ENCODE peak calls at places on chromosomes 7 and 10, in six cellular contexts. One of them, this sample, is unnamed.

GRCh38 chr10:86291616-86292340 is 74.8 kb downstream of the GRID1 start:
- DNase-seq in MCF 10A: peak; percentile 8
- DNase-seq in breast epithelium: peak; percentile 2
- DNase-seq in foreskin melanocyte: no peak
- DNase-seq in neural progenitor cell: peak; percentile 40
- DNase-seq in lung: peak; percentile 22
- DNase-seq in this sample: no peak

GRCh38 chr10:103507235-103508191 is 14.0 kb downstream of the NEURL1 start:
- DNase-seq in MCF 10A: no peak
- DNase-seq in breast epithelium: no peak
- DNase-seq in foreskin melanocyte: no peak
- DNase-seq in neural progenitor cell: no peak
- DNase-seq in lung: no peak
- DNase-seq in this sample: no peak

GRCh38 chr7:14740606-14741005 is 161.9 kb downstream of the DGKB start:
- DNase-seq in MCF 10A: no peak
- DNase-seq in breast epithelium: no peak
- DNase-seq in foreskin melanocyte: no peak
- DNase-seq in neural progenitor cell: no peak
- DNase-seq in lung: no peak
- DNase-seq in this sample: no peak

GRCh38 chr10:93601774-93602162 is 733 bp upstream of the RBP4 start:
- DNase-seq in MCF 10A: no peak
- DNase-seq in breast epithelium: no peak
- DNase-seq in foreskin melanocyte: no peak
- DNase-seq in neural progenitor cell: no peak
- DNase-seq in lung: no peak
- DNase-seq in this sample: no peak

GRCh38 chr10:6751363-6751762 is 171.3 kb upstream of the PRKCQ start:
- DNase-seq in MCF 10A: no peak
- DNase-seq in breast epithelium: no peak
- DNase-seq in foreskin melanocyte: no peak
- DNase-seq in neural progenitor cell: no peak
- DNase-seq in lung: no peak
- DNase-seq in this sample: no peak

GRCh38 chr10:80924063-80924952 is 386.6 kb downstream of the SH2D4B start:
- DNase-seq in MCF 10A: peak; percentile 64
- DNase-seq in breast epithelium: no peak
- DNase-seq in foreskin melanocyte: peak; percentile 49
- DNase-seq in neural progenitor cell: peak; percentile 78
- DNase-seq in lung: peak; percentile 47
- DNase-seq in this sample: no peak

GRCh38 chr10:16384064-16384463 is 52.7 kb upstream of the PTER start:
- DNase-seq in MCF 10A: no peak
- DNase-seq in breast epithelium: no peak
- DNase-seq in foreskin melanocyte: no peak
- DNase-seq in neural progenitor cell: no peak
- DNase-seq in lung: no peak
- DNase-seq in this sample: no peak

GRCh38 chr10:46514431-46514861 is 42.0 kb downstream of the GPRIN2 start:
- DNase-seq in MCF 10A: no peak
- DNase-seq in breast epithelium: peak; percentile 15
- DNase-seq in foreskin melanocyte: no peak
- DNase-seq in neural progenitor cell: no peak
- DNase-seq in lung: no peak
- DNase-seq in this sample: no peak

GRCh38 chr7:105097619-105098018 is 83.6 kb downstream of the KMT2E start:
- DNase-seq in MCF 10A: peak; percentile 58
- DNase-seq in breast epithelium: no peak
- DNase-seq in foreskin melanocyte: peak; percentile 89
- DNase-seq in neural progenitor cell: no peak
- DNase-seq in lung: no peak
- DNase-seq in this sample: no peak

GRCh38 chr7:82700739-82701138 is 257.2 kb upstream of the CACNA2D1 start:
- DNase-seq in MCF 10A: no peak
- DNase-seq in breast epithelium: no peak
- DNase-seq in foreskin melanocyte: no peak
- DNase-seq in neural progenitor cell: no peak
- DNase-seq in lung: no peak
- DNase-seq in this sample: no peak

GRCh38 chr7:30238721-30239441 is 45.5 kb upstream of the ZNRF2 start:
- DNase-seq in MCF 10A: peak; percentile 95
- DNase-seq in breast epithelium: peak; percentile 71
- DNase-seq in foreskin melanocyte: peak; percentile 89
- DNase-seq in neural progenitor cell: no peak
- DNase-seq in lung: peak; percentile 79
- DNase-seq in this sample: peak; percentile 36

GRCh38 chr10:48462482-48463020 is 142.3 kb downstream of the ARHGAP22 start:
- DNase-seq in MCF 10A: no peak
- DNase-seq in breast epithelium: no peak
- DNase-seq in foreskin melanocyte: no peak
- DNase-seq in neural progenitor cell: no peak
- DNase-seq in lung: no peak
- DNase-seq in this sample: no peak

GRCh38 chr7:5646846-5647245 is 134.6 kb downstream of the RNF216 start:
- DNase-seq in MCF 10A: peak; percentile 95
- DNase-seq in breast epithelium: no peak
- DNase-seq in foreskin melanocyte: no peak
- DNase-seq in neural progenitor cell: no peak
- DNase-seq in lung: no peak
- DNase-seq in this sample: no peak

GRCh38 chr7:8365499-8366110 is 67.8 kb upstream of the NXPH1 start:
- DNase-seq in MCF 10A: peak; percentile 57
- DNase-seq in breast epithelium: no peak
- DNase-seq in foreskin melanocyte: peak; percentile 22
- DNase-seq in neural progenitor cell: peak; percentile 64
- DNase-seq in lung: no peak
- DNase-seq in this sample: no peak

GRCh38 chr10:124225468-124226270 is 132.3 kb upstream of the CHST15 start:
- DNase-seq in MCF 10A: no peak
- DNase-seq in breast epithelium: no peak
- DNase-seq in foreskin melanocyte: no peak
- DNase-seq in neural progenitor cell: no peak
- DNase-seq in lung: no peak
- DNase-seq in this sample: no peak

GRCh38 chr7:50661345-50662058 is 96.3 kb upstream of the DDC start:
- DNase-seq in MCF 10A: no peak
- DNase-seq in breast epithelium: no peak
- DNase-seq in foreskin melanocyte: no peak
- DNase-seq in neural progenitor cell: no peak
- DNase-seq in lung: no peak
- DNase-seq in this sample: no peak

GRCh38 chr10:17007836-17008235 is 121.8 kb downstream of the CUBN start:
- DNase-seq in MCF 10A: no peak
- DNase-seq in breast epithelium: no peak
- DNase-seq in foreskin melanocyte: no peak
- DNase-seq in neural progenitor cell: no peak
- DNase-seq in lung: no peak
- DNase-seq in this sample: no peak

GRCh38 chr7:2811476-2812118 is 32.5 kb downstream of the GNA12 start:
- DNase-seq in MCF 10A: peak; percentile 93
- DNase-seq in breast epithelium: no peak
- DNase-seq in foreskin melanocyte: no peak
- DNase-seq in neural progenitor cell: no peak
- DNase-seq in lung: peak; percentile 39
- DNase-seq in this sample: peak; percentile 42

GRCh38 chr10:13717936-13718772 is 131.4 kb downstream of the PRPF18 start:
- DNase-seq in MCF 10A: peak; percentile 82
- DNase-seq in breast epithelium: peak; percentile 80
- DNase-seq in foreskin melanocyte: peak; percentile 53
- DNase-seq in neural progenitor cell: no peak
- DNase-seq in lung: peak; percentile 78
- DNase-seq in this sample: peak; percentile 80

GRCh38 chr7:146736446-146737190 is 620.0 kb downstream of the CNTNAP2 start:
- DNase-seq in MCF 10A: peak; percentile 22
- DNase-seq in breast epithelium: no peak
- DNase-seq in foreskin melanocyte: no peak
- DNase-seq in neural progenitor cell: no peak
- DNase-seq in lung: no peak
- DNase-seq in this sample: no peak

GRCh38 chr7:81662531-81662930 is 107.3 kb downstream of the HGF start:
- DNase-seq in MCF 10A: no peak
- DNase-seq in breast epithelium: no peak
- DNase-seq in foreskin melanocyte: no peak
- DNase-seq in neural progenitor cell: no peak
- DNase-seq in lung: no peak
- DNase-seq in this sample: no peak

GRCh38 chr7:51142741-51143390 is 173.7 kb downstream of the COBL start:
- DNase-seq in MCF 10A: no peak
- DNase-seq in breast epithelium: no peak
- DNase-seq in foreskin melanocyte: peak; percentile 81
- DNase-seq in neural progenitor cell: no peak
- DNase-seq in lung: peak; percentile 22
- DNase-seq in this sample: no peak

GRCh38 chr7:44374007-44374763 is 48.8 kb upstream of the CAMK2B start:
- DNase-seq in MCF 10A: no peak
- DNase-seq in breast epithelium: no peak
- DNase-seq in foreskin melanocyte: no peak
- DNase-seq in neural progenitor cell: no peak
- DNase-seq in lung: peak; percentile 22
- DNase-seq in this sample: no peak

GRCh38 chr7:25830228-25830627 is 321.8 kb upstream of the NFE2L3 start:
- DNase-seq in MCF 10A: no peak
- DNase-seq in breast epithelium: no peak
- DNase-seq in foreskin melanocyte: no peak
- DNase-seq in neural progenitor cell: peak; percentile 20
- DNase-seq in lung: no peak
- DNase-seq in this sample: no peak

GRCh38 chr10:31770307-31770902 is 158.2 kb downstream of the ARHGAP12 start:
- DNase-seq in MCF 10A: peak; percentile 24
- DNase-seq in breast epithelium: no peak
- DNase-seq in foreskin melanocyte: no peak
- DNase-seq in neural progenitor cell: peak; percentile 48
- DNase-seq in lung: no peak
- DNase-seq in this sample: no peak

GRCh38 chr7:155813791-155814568 is 1.7 kb upstream of the SHH start:
- DNase-seq in MCF 10A: no peak
- DNase-seq in breast epithelium: no peak
- DNase-seq in foreskin melanocyte: no peak
- DNase-seq in neural progenitor cell: no peak
- DNase-seq in lung: no peak
- DNase-seq in this sample: no peak

GRCh38 chr10:68618234-68618633 is 58.1 kb downstream of the TET1 start:
- DNase-seq in MCF 10A: no peak
- DNase-seq in breast epithelium: no peak
- DNase-seq in foreskin melanocyte: no peak
- DNase-seq in neural progenitor cell: no peak
- DNase-seq in lung: no peak
- DNase-seq in this sample: no peak

GRCh38 chr10:100847440-100847839 is 65.3 kb upstream of the SLF2 start:
- DNase-seq in MCF 10A: peak; percentile 43
- DNase-seq in breast epithelium: no peak
- DNase-seq in foreskin melanocyte: no peak
- DNase-seq in neural progenitor cell: no peak
- DNase-seq in lung: no peak
- DNase-seq in this sample: no peak

GRCh38 chr7:44189286-44189992 is at the start of gene GCK:
- DNase-seq in MCF 10A: no peak
- DNase-seq in breast epithelium: no peak
- DNase-seq in foreskin melanocyte: no peak
- DNase-seq in neural progenitor cell: peak; percentile 34
- DNase-seq in lung: no peak
- DNase-seq in this sample: no peak

GRCh38 chr10:93947524-93947923 is 46.2 kb upstream of the PLCE1 start:
- DNase-seq in MCF 10A: no peak
- DNase-seq in breast epithelium: no peak
- DNase-seq in foreskin melanocyte: no peak
- DNase-seq in neural progenitor cell: no peak
- DNase-seq in lung: no peak
- DNase-seq in this sample: no peak

GRCh38 chr10:110859947-110860376 is 11.8 kb upstream of the PDCD4 start:
- DNase-seq in MCF 10A: no peak
- DNase-seq in breast epithelium: no peak
- DNase-seq in foreskin melanocyte: no peak
- DNase-seq in neural progenitor cell: no peak
- DNase-seq in lung: no peak
- DNase-seq in this sample: no peak

GRCh38 chr10:129525408-129525807 is 58.4 kb downstream of the MGMT start:
- DNase-seq in MCF 10A: peak; percentile 56
- DNase-seq in breast epithelium: peak; percentile 30
- DNase-seq in foreskin melanocyte: no peak
- DNase-seq in neural progenitor cell: no peak
- DNase-seq in lung: no peak
- DNase-seq in this sample: no peak

This sample was measured in heart right ventricle.